ENCODE peak calls at places on chromosomes 16 and 17, in seven cellular contexts. O, D, A, C, E, H and Q are unnamed samples.

GRCh38 chr16:26993511-26993910 is 73.2 kb upstream of the C16orf82 start:
- DNase-seq in O (peak), D (no peak), A (no peak), C (no peak), E (no peak), H (no peak), Q (no peak)

GRCh38 chr17:67165201-67165600 is 79.8 kb downstream of the HELZ start:
- DNase-seq in O (no peak), D (no peak), A (peak), C (no peak), E (no peak), H (no peak), Q (no peak)

GRCh38 chr16:1194665-1195392 is 30.2 kb downstream of the TPSG1 start:
- DNase-seq in O (no peak), D (no peak), A (no peak), C (no peak), E (peak), H (no peak), Q (no peak)

GRCh38 chr16:240559-240958 is 5.9 kb downstream of the FAM234A start:
- DNase-seq in O (no peak), D (no peak), A (no peak), C (no peak), E (no peak), H (no peak), Q (no peak)

GRCh38 chr17:62704381-62704971 is 77.0 kb downstream of the MRC2 start:
- DNase-seq in O (no peak), D (peak), A (no peak), C (peak), E (peak), H (peak), Q (peak)

GRCh38 chr17:82010575-82011525 is 11.8 kb downstream of the CENPX start:
- DNase-seq in O (no peak), D (no peak), A (no peak), C (no peak), E (no peak), H (no peak), Q (no peak)

GRCh38 chr16:56450275-56450889 is 750 bp downstream of the NUDT21 start:
- DNase-seq in O (no peak), D (no peak), A (no peak), C (peak), E (no peak), H (no peak), Q (no peak)

GRCh38 chr17:16425698-16426659 is 10.6 kb downstream of the TRPV2 start:
- DNase-seq in O (no peak), D (no peak), A (no peak), C (no peak), E (peak), H (no peak), Q (no peak)

GRCh38 chr16:4518281-4518680 is 20.3 kb downstream of the CDIP1 start:
- DNase-seq in O (no peak), D (no peak), A (no peak), C (no peak), E (no peak), H (no peak), Q (no peak)

GRCh38 chr16:4520913-4521312 is 17.7 kb downstream of the CDIP1 start:
- DNase-seq in O (no peak), D (no peak), A (no peak), C (no peak), E (no peak), H (no peak), Q (no peak)

GRCh38 chr16:4515611-4516233 is 22.9 kb downstream of the CDIP1 start:
- DNase-seq in O (no peak), D (no peak), A (no peak), C (no peak), E (no peak), H (no peak), Q (no peak)

GRCh38 chr16:4519274-4520058 is 19.1 kb downstream of the CDIP1 start:
- DNase-seq in O (no peak), D (no peak), A (no peak), C (no peak), E (no peak), H (no peak), Q (no peak)

DNA sequence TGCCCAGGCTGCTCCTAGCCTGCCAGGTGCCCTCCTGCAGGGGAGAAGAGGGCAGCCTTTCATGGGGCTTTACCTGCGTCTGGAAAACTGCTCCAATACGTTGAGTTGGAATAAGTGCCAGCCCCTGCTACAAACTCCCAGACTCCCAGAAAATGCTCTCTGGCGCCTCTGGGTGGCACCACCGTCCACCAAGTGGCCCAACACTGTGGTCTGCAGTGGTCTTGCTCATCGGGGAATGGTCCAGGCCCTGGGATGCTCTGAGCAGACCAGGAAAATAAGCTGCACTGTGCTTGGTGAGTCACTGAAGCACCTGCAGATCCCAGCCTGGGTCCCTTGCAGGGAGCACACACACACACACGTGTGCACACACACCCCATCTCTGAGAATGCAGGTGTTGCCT is 20.8 kb downstream of the CDIP1 start:
- DNase-seq in O (no peak), D (no peak), A (no peak), C (peak), E (no peak), H (peak), Q (no peak)
- TF ChIP-seq CTCF in O (peak), D (peak), A (peak), C (peak), E (peak), H (peak), Q (no peak)

GRCh38 chr16:85199880-85200279 is 87.6 kb upstream of the CIBAR2 start:
- DNase-seq in O (no peak), D (no peak), A (no peak), C (no peak), E (no peak), H (no peak), Q (no peak)
- H3K27ac ChIP-seq in O (no peak), D (no peak), A (no peak), C (peak), E (no peak), H (no peak), Q (no peak)

DNA sequence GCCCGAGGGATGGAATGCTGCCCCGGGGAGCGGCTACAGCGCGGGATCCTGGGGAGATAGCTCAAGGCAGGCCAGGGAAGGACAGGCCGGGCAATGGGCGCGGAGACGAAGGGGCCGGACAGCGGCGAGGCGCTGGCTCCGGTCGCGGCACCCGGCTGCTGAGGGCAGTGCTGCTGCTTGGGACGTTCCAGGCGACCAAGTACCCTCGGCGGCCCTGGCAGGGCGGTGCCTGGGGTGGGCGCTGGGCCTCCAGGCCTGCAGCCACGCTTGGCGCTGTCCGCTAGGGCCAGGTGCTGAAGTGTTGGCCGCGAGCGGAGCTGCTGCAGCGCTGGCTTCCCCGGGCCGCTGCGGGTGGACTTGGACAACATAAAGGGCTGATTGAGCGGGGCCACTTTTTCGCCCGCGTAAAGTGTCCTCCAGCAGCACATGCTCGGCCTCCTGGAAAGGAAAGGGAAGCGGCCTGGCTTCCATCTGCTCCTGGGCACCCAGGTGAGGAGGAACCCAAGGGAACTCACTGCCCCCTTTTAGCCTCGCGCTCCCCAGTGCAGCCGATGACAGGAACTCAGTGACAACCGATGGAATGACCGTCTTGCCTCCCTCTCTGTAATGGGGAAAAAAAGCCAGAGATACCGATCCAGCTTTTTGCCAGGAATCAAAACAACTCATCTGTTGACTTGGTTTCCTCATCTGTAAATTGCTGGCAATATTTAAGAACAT is 23.7 kb downstream of the CLEC3A start:
- DNase-seq in O (peak), D (peak), A (no peak), C (peak), E (peak), H (peak), Q (peak)
- TF ChIP-seq CTCF in O (peak), D (no peak), A (no peak), C (peak), E (no peak), H (no peak), Q (no peak)

DNA sequence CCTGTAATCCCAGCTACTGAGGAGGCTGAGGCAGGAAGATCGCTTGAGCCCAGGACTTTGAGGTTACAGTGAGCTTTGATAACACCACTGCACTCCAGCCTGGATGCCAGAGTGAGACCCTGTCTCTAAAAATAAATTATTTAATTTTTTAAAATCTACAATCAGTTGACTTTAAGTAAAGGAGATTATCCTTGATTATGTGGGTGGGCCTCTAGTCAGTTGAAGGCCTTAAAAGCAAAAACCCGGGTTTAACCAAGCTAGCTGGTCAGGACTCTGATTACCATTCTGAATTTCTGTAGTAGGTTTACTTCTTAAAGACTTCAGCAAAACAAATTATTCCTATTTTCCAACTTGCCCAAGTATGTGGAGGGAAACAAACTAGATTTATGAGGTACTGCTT is 4.4 kb downstream of the RNF157 start:
- DNase-seq in O (no peak), D (no peak), A (no peak), C (no peak), E (no peak), H (no peak), Q (no peak)
- H3K27ac ChIP-seq in O (no peak), D (no peak), A (no peak), C (no peak), E (no peak), H (no peak), Q (no peak)

GRCh38 chr17:77146882-77147281 is 6.1 kb downstream of the SEC14L1 start:
- DNase-seq in O (no peak), D (no peak), A (no peak), C (no peak), E (peak), H (no peak), Q (peak)
- TF ChIP-seq CTCF in O (no peak), D (no peak), A (no peak), C (no peak), E (no peak), H (no peak), Q (no peak)

DNA sequence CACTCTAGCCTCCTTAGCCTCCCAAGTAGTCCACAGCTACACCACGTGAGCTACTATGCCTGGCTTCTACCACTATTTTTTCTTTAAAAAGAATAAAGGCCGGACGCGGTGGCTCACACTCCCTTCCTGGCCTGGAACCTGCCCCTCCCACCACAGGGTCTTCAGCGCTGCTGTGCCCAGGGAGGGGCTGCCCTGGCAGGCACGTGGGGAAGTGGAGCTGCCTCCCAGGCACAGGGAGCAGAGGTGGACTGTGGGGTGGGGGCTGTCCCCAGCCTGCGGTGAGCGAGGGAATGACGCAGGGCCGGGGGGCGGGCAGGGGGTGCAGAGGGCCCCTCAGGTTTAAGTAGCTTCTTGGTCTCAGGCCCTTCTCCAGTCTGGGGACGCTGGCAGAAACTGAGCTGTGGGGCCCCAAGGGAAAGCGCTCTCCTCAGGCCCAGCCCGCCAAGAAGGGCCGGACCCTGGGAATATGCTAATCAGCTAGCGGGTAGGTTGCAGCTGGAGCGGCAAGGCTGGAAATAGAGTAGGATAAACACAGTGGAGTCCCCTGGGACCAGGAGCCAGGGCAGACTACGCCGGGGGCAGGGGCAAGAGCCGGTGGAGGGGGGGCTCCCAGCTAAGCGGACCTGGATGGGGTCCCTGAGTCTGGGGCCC is 46.8 kb downstream of the TIMM22 start:
- DNase-seq in O (peak), D (peak), A (no peak), C (no peak), E (no peak), H (no peak), Q (no peak)
- H3K27ac ChIP-seq in O (peak), D (peak), A (no peak), C (no peak), E (no peak), H (no peak), Q (peak)

DNA sequence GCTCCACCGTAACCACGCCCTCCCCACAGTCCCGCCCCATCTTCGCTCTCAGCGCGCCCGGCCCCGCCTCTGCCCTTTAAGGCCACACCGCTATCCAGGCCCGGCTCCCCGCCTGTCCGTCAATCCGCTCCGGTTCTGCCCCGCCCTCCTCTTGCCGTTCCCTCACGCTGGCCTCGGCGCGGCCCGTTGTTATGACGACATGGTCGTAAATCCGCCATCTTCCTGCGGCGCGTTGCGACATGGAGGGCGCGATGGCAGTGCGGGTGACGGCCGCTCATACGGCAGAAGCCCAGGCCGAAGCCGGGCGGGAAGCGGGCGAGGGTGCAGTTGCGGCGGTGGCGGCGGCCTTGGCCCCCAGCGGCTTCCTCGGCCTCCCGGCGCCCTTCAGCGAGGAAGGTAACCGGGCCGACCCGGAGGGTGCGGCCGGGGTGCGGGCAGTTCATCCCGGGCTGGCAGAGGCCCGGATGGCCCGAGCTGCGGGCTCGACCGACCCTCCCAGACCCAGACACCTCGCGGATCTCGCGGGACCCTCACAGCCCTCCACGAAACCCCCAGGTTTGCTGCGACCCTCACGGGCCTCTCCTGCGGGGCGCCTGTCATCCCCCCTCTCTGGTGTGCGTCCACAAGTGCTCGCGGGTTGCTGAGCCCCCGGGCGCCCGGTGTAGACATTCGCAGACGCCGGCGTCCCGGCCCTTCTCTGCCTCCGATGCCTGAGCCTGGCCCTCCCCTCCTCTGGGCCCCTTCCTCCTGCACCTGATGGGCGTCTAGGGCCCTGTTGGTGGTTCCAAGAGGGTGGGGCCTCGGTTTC is at the start of gene E4F1:
- DNase-seq in O (peak), D (peak), A (peak), C (peak), E (peak), H (peak), Q (peak)
- TF ChIP-seq CTCF in O (no peak), D (no peak), A (peak), C (no peak), E (peak), H (no peak), Q (no peak)